ENCODE peak calls at places on chromosome 6, in seven cellular contexts. L is RWPE2, U is AG09309, I is epithelial cell of proximal tubule, G is transverse colon, E is heart left ventricle, J is dorsolateral prefrontal cortex. V is an unnamed sample.

GRCh38 chr6:118618676-118619377 is 32.6 kb downstream of the CEP85L start:
- DNase-seq in J (peak; percentile 78), U (no peak), G (peak; percentile 68), L (no peak), I (no peak), E (peak; percentile 52), V (peak; percentile 32)

GRCh38 chr6:156779206-156780116 is 2.3 kb downstream of the ARID1B start:
- DNase-seq in G (peak; percentile 49), U (no peak), E (peak; percentile 57), J (no peak), L (no peak), I (no peak), V (no peak)

GRCh38 chr6:68649669-68650068 is 14.6 kb downstream of the ADGRB3 start:
- DNase-seq in L (no peak), E (no peak), U (no peak), J (no peak), G (no peak), I (no peak), V (no peak)

GRCh38 chr6:40587240-40588069 is at the start of gene LRFN2:
- DNase-seq in E (peak; percentile 49), G (peak; percentile 76), J (no peak), U (peak; percentile 8), I (no peak), L (peak; percentile 72), V (peak; percentile 56)

GRCh38 chr6:160137989-160138835 is 16.6 kb downstream of the SLC22A1 start:
- DNase-seq in I (no peak), J (peak; percentile 60), L (no peak), E (no peak), U (peak; percentile 49), G (peak; percentile 65), V (peak; percentile 72)

GRCh38 chr6:45791600-45792168 is 224.0 kb downstream of the CLIC5 start:
- DNase-seq in G (no peak), E (no peak), I (peak; percentile 68), U (peak; percentile 49), L (no peak), J (no peak), V (peak; percentile 37)

GRCh38 chr6:169783971-169784930 is 32.8 kb downstream of the ERMARD start:
- DNase-seq in U (no peak), E (no peak), L (no peak), I (no peak), J (no peak), G (no peak), V (no peak)

GRCh38 chr6:13765570-13765969 is 48.8 kb downstream of the MCUR1 start:
- DNase-seq in I (no peak), J (no peak), L (no peak), E (no peak), U (no peak), G (no peak), V (peak; percentile 59)

GRCh38 chr6:128290221-128290620 is 230.2 kb downstream of the PTPRK start:
- DNase-seq in I (no peak), G (no peak), E (no peak), J (no peak), U (no peak), L (no peak), V (no peak)

GRCh38 chr6:42702200-42702599 is 20.2 kb downstream of the PRPH2 start:
- DNase-seq in U (no peak), G (no peak), L (no peak), E (no peak), J (no peak), I (no peak), V (peak; percentile 73)

GRCh38 chr6:38350220-38350619 is 289.5 kb downstream of the BTBD9 start:
- DNase-seq in I (no peak), G (no peak), J (no peak), E (no peak), L (no peak), U (no peak), V (no peak)

GRCh38 chr6:117143647-117144046 is 121.7 kb upstream of the VGLL2 start:
- DNase-seq in E (no peak), L (no peak), I (no peak), U (no peak), J (no peak), G (no peak), V (no peak)

GRCh38 chr6:15588966-15589634 is 73.7 kb downstream of the DTNBP1 start:
- DNase-seq in I (peak; percentile 45), U (peak; percentile 54), L (no peak), J (no peak), G (no peak), E (no peak), V (peak; percentile 84)

GRCh38 chr6:135581211-135581610 is 83.7 kb upstream of the AHI1 start:
- DNase-seq in I (no peak), L (no peak), J (no peak), G (no peak), U (no peak), E (no peak), V (no peak)

GRCh38 chr6:16688984-16689636 is 72.2 kb downstream of the ATXN1 start:
- DNase-seq in G (no peak), J (no peak), L (no peak), I (no peak), E (no peak), U (no peak), V (peak; percentile 90)

GRCh38 chr6:106529438-106529837 is 99.9 kb downstream of the RTN4IP1 start:
- DNase-seq in J (no peak), I (no peak), E (no peak), G (no peak), U (no peak), L (no peak), V (no peak)

GRCh38 chr6:161151059-161151645 is 122.7 kb downstream of the AGPAT4 start:
- DNase-seq in E (no peak), L (no peak), U (no peak), I (no peak), J (no peak), G (no peak), V (no peak)

GRCh38 chr6:43724914-43725642 is 37.5 kb upstream of the MRPS18A start:
- DNase-seq in I (no peak), U (peak; percentile 95), G (peak; percentile 93), E (no peak), J (no peak), L (peak; percentile 92), V (peak; percentile 97)
- H3K4me3 ChIP-seq in I (no peak overlapping the region), U (no peak overlapping the region), G (no peak overlapping the region), E (no peak overlapping the region), J (no peak overlapping the region), L (no peak overlapping the region), V (no peak overlapping the region)

DNA sequence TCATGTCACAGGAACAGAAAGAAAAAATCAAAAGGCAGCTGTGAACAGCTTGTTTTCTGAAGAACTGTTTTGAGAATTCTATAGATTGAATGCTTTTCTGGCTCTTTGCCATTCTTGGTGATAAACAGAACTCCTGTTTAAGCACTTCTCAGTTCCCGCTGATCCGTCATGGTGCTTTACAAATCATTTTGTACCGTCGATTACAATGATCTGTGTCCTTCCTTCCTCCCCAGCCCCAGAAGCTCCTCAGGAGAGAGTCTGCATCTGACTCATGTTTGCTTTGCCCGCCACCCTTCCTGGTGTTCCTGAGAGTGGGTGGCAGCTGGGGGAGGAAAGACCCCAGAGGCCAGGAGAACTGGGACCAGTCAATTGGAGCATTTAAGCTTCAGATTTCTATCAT is 538.6 kb upstream of the MARCKS start:
- DNase-seq in J (no peak), G (no peak), U (no peak), L (no peak), I (no peak), E (no peak), V (no peak)
- TF ChIP-seq CTCF in J (no peak), G (no peak), U (no peak), L (no peak), I (no peak), E (no peak), V (no peak)

DNA sequence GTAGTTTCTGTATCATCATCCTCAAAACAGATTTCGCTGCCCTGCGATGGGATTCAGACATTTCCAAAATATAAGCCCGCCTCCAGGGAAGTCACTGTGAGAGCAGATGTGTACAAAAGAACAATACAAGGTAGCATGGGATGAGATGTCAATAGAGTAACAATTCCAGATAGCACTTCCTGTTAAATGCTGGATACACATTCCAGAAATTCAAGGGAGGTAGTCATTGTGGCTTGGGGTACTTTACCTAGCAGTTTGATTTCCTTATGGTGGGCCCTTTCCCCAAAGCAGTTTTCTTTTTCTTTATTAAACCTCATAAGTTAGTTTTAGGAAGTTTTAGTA is 2.5 kb downstream of the RNF217 start:
- DNase-seq in U (no peak), E (no peak), G (no peak), L (no peak), J (no peak), I (no peak), V (no peak)
- H3K4me3 ChIP-seq in U (peak overlapping the region; percentile 81), E (peak overlapping the region; percentile 85), G (no peak overlapping the region), L (peak overlapping the region; percentile 91), J (peak overlapping the region; percentile 85), I (peak overlapping the region; percentile 79), V (peak overlapping the region; percentile 76)

GRCh38 chr6:17904491-17905120 is 82.8 kb downstream of the KIF13A start:
- DNase-seq in U (no peak), J (no peak), L (no peak), I (no peak), G (no peak), E (no peak), V (no peak)

GRCh38 chr6:17910178-17910577 is 77.3 kb downstream of the KIF13A start:
- DNase-seq in G (no peak), J (no peak), I (no peak), U (no peak), E (no peak), L (no peak), V (no peak)

GRCh38 chr6:17905611-17906592 is 81.5 kb downstream of the KIF13A start:
- DNase-seq in E (no peak), I (no peak), G (no peak), J (no peak), U (peak; percentile 42), L (no peak), V (peak; percentile 86)

GRCh38 chr6:17908831-17909230 is 78.6 kb downstream of the KIF13A start:
- DNase-seq in G (no peak), J (no peak), L (no peak), I (no peak), E (no peak), U (no peak), V (no peak)

GRCh38 chr6:17907467-17908229 is 79.8 kb downstream of the KIF13A start:
- DNase-seq in L (peak; percentile 88), E (peak; percentile 39), J (peak; percentile 55), U (peak; percentile 98), G (peak; percentile 61), I (peak; percentile 99), V (peak; percentile 100)
- TF ChIP-seq CTCF in L (peak; percentile 61), E (no peak), J (no peak), U (peak; percentile 46), G (no peak), I (peak; percentile 26), V (peak; percentile 48)

DNA sequence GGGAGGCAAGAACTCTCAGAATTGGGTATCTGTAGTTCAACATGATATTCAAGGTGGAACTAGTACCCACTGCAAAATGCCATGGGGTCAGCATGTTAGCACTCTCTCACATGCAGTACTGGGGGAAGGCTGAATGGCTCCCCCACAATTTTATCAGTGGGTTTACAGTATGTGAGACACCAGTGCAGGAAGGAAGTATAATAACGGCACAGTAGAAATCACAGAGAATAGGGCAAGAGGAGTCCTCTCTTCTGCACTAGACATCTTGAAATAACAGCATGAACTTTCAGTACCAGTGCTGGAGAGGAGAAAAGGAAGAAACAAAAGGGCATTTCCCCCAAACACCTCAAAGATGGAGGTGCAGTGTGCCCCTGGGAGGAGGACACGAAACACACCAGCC is 1.5 kb downstream of the SLC35B2 start:
- DNase-seq in G (no peak), U (no peak), L (no peak), E (no peak), I (no peak), J (no peak), V (no peak)
- H3K4me3 ChIP-seq in G (no peak overlapping the region), U (peak overlapping the region; percentile 89), L (peak overlapping the region; percentile 80), E (peak overlapping the region; percentile 99), I (peak overlapping the region; percentile 87), J (peak overlapping the region; percentile 84), V (peak overlapping the region; percentile 82)

V was measured in fibroblast of mammary gland.